ENCODE peak calls at places on chromosomes 5 and 9, in seven cellular contexts. One of them, this sample, is unnamed.
A peak's percentile ranks its signal among the peaks of the same experiment; 100 is the strongest.

GRCh38 chr5:73218552-73219171 is 45.7 kb downstream of the TMEM174 start:
- DNase-seq in HepG2: no peak
- DNase-seq in GM12878: no peak
- DNase-seq in K562: no peak
- DNase-seq in GM12892: no peak
- DNase-seq in H1: no peak
- DNase-seq in SK-N-SH: no peak
- DNase-seq in this sample: no peak

GRCh38 chr9:126796758-126797157 is 8.1 kb upstream of the ZBTB43 start:
- DNase-seq in GM12892: no peak
- DNase-seq in SK-N-SH: no peak
- DNase-seq in H1: no peak
- DNase-seq in GM12878: no peak
- DNase-seq in HepG2: peak; percentile 17
- DNase-seq in K562: no peak
- DNase-seq in this sample: no peak

GRCh38 chr9:91898451-91899433 is 51.3 kb downstream of the ROR2 start:
- DNase-seq in K562: peak; percentile 78
- DNase-seq in SK-N-SH: peak; percentile 68
- DNase-seq in HepG2: peak; percentile 9
- DNase-seq in GM12892: no peak
- DNase-seq in H1: no peak
- DNase-seq in GM12878: no peak
- DNase-seq in this sample: no peak

GRCh38 chr9:18368206-18368605 is 105.7 kb upstream of the ADAMTSL1 start:
- DNase-seq in H1: no peak
- DNase-seq in GM12878: no peak
- DNase-seq in HepG2: no peak
- DNase-seq in K562: no peak
- DNase-seq in GM12892: no peak
- DNase-seq in SK-N-SH: no peak
- DNase-seq in this sample: no peak

GRCh38 chr9:137034709-137035506 is 3.0 kb upstream of the FUT7 start:
- DNase-seq in SK-N-SH: peak; percentile 93
- DNase-seq in H1: peak; percentile 94
- DNase-seq in HepG2: peak; percentile 71
- DNase-seq in K562: peak; percentile 80
- DNase-seq in GM12878: peak; percentile 55
- DNase-seq in GM12892: peak; percentile 95
- DNase-seq in this sample: peak; percentile 97

GRCh38 chr5:79806741-79807140 is 117.1 kb downstream of the CMYA5 start:
- DNase-seq in K562: no peak
- DNase-seq in HepG2: no peak
- DNase-seq in H1: no peak
- DNase-seq in GM12892: no peak
- DNase-seq in SK-N-SH: no peak
- DNase-seq in GM12878: no peak
- DNase-seq in this sample: no peak

GRCh38 chr9:114271556-114272510 is 51.1 kb upstream of the ORM1 start:
- DNase-seq in GM12892: no peak
- DNase-seq in HepG2: peak; percentile 28
- DNase-seq in GM12878: no peak
- DNase-seq in H1: peak; percentile 80
- DNase-seq in SK-N-SH: peak; percentile 78
- DNase-seq in K562: no peak
- DNase-seq in this sample: no peak

GRCh38 chr9:26656003-26656940 is 236.3 kb downstream of the CAAP1 start:
- DNase-seq in GM12878: no peak
- DNase-seq in GM12892: no peak
- DNase-seq in SK-N-SH: peak; percentile 61
- DNase-seq in H1: peak; percentile 58
- DNase-seq in HepG2: peak; percentile 2
- DNase-seq in K562: peak; percentile 4
- DNase-seq in this sample: no peak

GRCh38 chr9:114202849-114203248 is 47.5 kb downstream of the COL27A1 start:
- DNase-seq in SK-N-SH: no peak
- DNase-seq in K562: no peak
- DNase-seq in GM12878: no peak
- DNase-seq in H1: no peak
- DNase-seq in GM12892: no peak
- DNase-seq in HepG2: no peak
- DNase-seq in this sample: no peak

GRCh38 chr9:93204470-93205043 is 20.6 kb downstream of the WNK2 start:
- DNase-seq in SK-N-SH: no peak
- DNase-seq in GM12892: no peak
- DNase-seq in HepG2: no peak
- DNase-seq in H1: no peak
- DNase-seq in GM12878: no peak
- DNase-seq in K562: no peak
- DNase-seq in this sample: no peak

GRCh38 chr9:4108708-4109444 is 191.0 kb downstream of the GLIS3 start:
- DNase-seq in SK-N-SH: no peak
- DNase-seq in K562: no peak
- DNase-seq in GM12878: no peak
- DNase-seq in H1: no peak
- DNase-seq in GM12892: no peak
- DNase-seq in HepG2: no peak
- DNase-seq in this sample: no peak

GRCh38 chr5:132466453-132467291 is 23.9 kb downstream of the IRF1 start:
- DNase-seq in SK-N-SH: no peak
- DNase-seq in HepG2: peak; percentile 61
- DNase-seq in GM12878: peak; percentile 94
- DNase-seq in H1: no peak
- DNase-seq in K562: no peak
- DNase-seq in GM12892: no peak
- DNase-seq in this sample: no peak

GRCh38 chr9:124020520-124021384 is 9.2 kb downstream of the LHX2 start:
- DNase-seq in SK-N-SH: no peak
- DNase-seq in K562: no peak
- DNase-seq in GM12892: no peak
- DNase-seq in HepG2: no peak
- DNase-seq in H1: peak; percentile 65
- DNase-seq in GM12878: no peak
- DNase-seq in this sample: no peak

GRCh38 chr5:93421498-93421897 is 159.5 kb downstream of the NR2F1-AS1 start:
- DNase-seq in HepG2: no peak
- DNase-seq in H1: peak; percentile 57
- DNase-seq in GM12878: no peak
- DNase-seq in K562: no peak
- DNase-seq in SK-N-SH: no peak
- DNase-seq in GM12892: no peak
- DNase-seq in this sample: no peak

GRCh38 chr9:137757613-137758029 is 120.0 kb upstream of the CACNA1B start:
- DNase-seq in H1: no peak
- DNase-seq in GM12892: no peak
- DNase-seq in HepG2: no peak
- DNase-seq in GM12878: peak; percentile 69
- DNase-seq in K562: no peak
- DNase-seq in SK-N-SH: no peak
- DNase-seq in this sample: no peak

GRCh38 chr9:98575379-98576346 is 133.1 kb downstream of the GABBR2 start:
- DNase-seq in K562: peak; percentile 92
- DNase-seq in GM12878: peak; percentile 86
- DNase-seq in H1: no peak
- DNase-seq in GM12892: peak; percentile 56
- DNase-seq in HepG2: no peak
- DNase-seq in SK-N-SH: no peak
- DNase-seq in this sample: peak; percentile 58

GRCh38 chr5:138033275-138033808 is 463 bp upstream of the FAM13B start:
- DNase-seq in SK-N-SH: no peak
- DNase-seq in GM12878: no peak
- DNase-seq in H1: no peak
- DNase-seq in HepG2: no peak
- DNase-seq in K562: no peak
- DNase-seq in GM12892: no peak
- DNase-seq in this sample: no peak

GRCh38 chr5:138032572-138033274 is at the start of gene FAM13B:
- DNase-seq in K562: peak; percentile 94
- DNase-seq in H1: peak; percentile 90
- DNase-seq in HepG2: peak; percentile 46
- DNase-seq in GM12878: no peak
- DNase-seq in SK-N-SH: peak; percentile 97
- DNase-seq in GM12892: peak; percentile 70
- DNase-seq in this sample: peak; percentile 63

GRCh38 chr5:138033916-138034315 is 1.0 kb upstream of the FAM13B start:
- DNase-seq in SK-N-SH: no peak
- DNase-seq in K562: no peak
- DNase-seq in H1: no peak
- DNase-seq in GM12892: no peak
- DNase-seq in GM12878: no peak
- DNase-seq in HepG2: no peak
- DNase-seq in this sample: no peak

GRCh38 chr5:138029944-138030343 is 2.9 kb downstream of the FAM13B start:
- DNase-seq in GM12878: no peak
- DNase-seq in H1: no peak
- DNase-seq in K562: no peak
- DNase-seq in SK-N-SH: no peak
- DNase-seq in HepG2: no peak
- DNase-seq in GM12892: no peak
- DNase-seq in this sample: no peak

DNA sequence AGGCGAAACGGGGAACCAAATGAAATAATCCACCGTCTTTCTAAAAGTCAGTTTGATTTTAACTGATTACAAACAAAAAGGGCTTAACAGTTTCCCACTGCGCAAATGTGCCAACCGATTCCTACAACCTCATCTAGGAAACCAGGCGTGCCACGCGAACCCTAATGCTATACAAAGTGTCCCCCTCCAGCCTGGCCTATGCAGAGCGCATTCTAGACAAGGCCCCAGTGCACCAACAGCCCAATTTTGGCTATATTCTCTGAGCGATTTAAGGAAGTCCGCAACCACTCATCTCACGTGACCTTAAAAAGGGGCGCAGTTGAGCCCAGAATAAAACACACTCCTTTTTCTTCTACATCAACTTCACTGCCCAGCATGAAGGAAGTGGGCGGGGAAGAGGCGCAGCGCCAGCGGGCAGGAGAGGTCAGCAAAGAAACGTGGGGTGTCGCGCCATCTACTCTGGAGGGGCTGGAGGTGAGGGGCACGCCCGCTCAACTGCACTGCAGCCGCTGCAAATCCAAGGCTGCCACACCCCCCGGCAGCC is 779 bp downstream of the FAM13B start:
- DNase-seq in K562: no peak
- DNase-seq in GM12892: peak; percentile 45
- DNase-seq in H1: no peak
- DNase-seq in GM12878: peak; percentile 82
- DNase-seq in SK-N-SH: no peak
- DNase-seq in HepG2: no peak
- DNase-seq in this sample: peak; percentile 43
- TF ChIP-seq TAF1 in K562: no peak
- TF ChIP-seq TAF1 in GM12892: no peak
- TF ChIP-seq TAF1 in H1: no peak
- TF ChIP-seq TAF1 in GM12878: peak; percentile 58
- TF ChIP-seq TAF1 in SK-N-SH: no peak
- TF ChIP-seq TAF1 in HepG2: no peak
- TF ChIP-seq TAF1 in this sample: peak; percentile 8

GRCh38 chr9:108885643-108886348 is 23.7 kb downstream of the ACTL7A start:
- DNase-seq in GM12878: peak; percentile 81
- DNase-seq in H1: no peak
- DNase-seq in SK-N-SH: no peak
- DNase-seq in HepG2: peak; percentile 100
- DNase-seq in GM12892: peak; percentile 34
- DNase-seq in K562: peak; percentile 48
- DNase-seq in this sample: peak; percentile 42
- TF ChIP-seq TAF1 in GM12878: no peak
- TF ChIP-seq TAF1 in H1: no peak
- TF ChIP-seq TAF1 in SK-N-SH: no peak
- TF ChIP-seq TAF1 in HepG2: peak; percentile 82
- TF ChIP-seq TAF1 in GM12892: no peak
- TF ChIP-seq TAF1 in K562: no peak
- TF ChIP-seq TAF1 in this sample: no peak

GRCh38 chr9:76519027-76519835 is 60.2 kb downstream of the GCNT1 start:
- DNase-seq in HepG2: no peak
- DNase-seq in K562: no peak
- DNase-seq in SK-N-SH: no peak
- DNase-seq in H1: no peak
- DNase-seq in GM12878: no peak
- DNase-seq in GM12892: no peak
- DNase-seq in this sample: no peak

GRCh38 chr9:76516871-76517270 is 57.9 kb downstream of the GCNT1 start:
- DNase-seq in SK-N-SH: no peak
- DNase-seq in K562: no peak
- DNase-seq in H1: no peak
- DNase-seq in GM12878: no peak
- DNase-seq in HepG2: no peak
- DNase-seq in GM12892: no peak
- DNase-seq in this sample: no peak

GRCh38 chr9:76521906-76522305 is 62.9 kb downstream of the GCNT1 start:
- DNase-seq in HepG2: no peak
- DNase-seq in H1: no peak
- DNase-seq in GM12878: no peak
- DNase-seq in K562: no peak
- DNase-seq in GM12892: no peak
- DNase-seq in SK-N-SH: no peak
- DNase-seq in this sample: no peak

GRCh38 chr9:76525196-76525595 is 66.2 kb downstream of the GCNT1 start:
- DNase-seq in H1: no peak
- DNase-seq in SK-N-SH: no peak
- DNase-seq in K562: no peak
- DNase-seq in GM12892: no peak
- DNase-seq in GM12878: no peak
- DNase-seq in HepG2: no peak
- DNase-seq in this sample: no peak

DNA sequence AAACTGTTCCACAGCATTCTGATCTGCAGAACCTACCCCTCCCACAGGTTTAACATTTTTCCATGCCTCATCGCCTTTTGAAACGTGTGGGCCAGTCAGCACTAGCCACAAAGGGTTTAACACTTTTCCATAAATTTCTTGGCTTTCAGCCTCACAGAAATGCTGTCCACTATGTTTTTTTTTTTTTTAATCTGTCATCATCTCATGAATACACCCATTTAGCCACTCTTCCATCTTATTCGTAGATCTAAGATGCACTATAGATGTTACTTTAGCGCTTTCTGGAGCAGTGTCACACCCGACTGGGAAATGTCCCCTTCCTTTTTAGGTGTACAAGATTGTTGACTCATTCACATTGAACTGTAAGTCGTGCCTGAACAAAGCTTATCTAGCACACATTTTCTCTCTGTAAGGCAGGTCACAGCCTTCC is 62.3 kb downstream of the GCNT1 start:
- DNase-seq in GM12892: no peak
- DNase-seq in SK-N-SH: no peak
- DNase-seq in H1: no peak
- DNase-seq in K562: no peak
- DNase-seq in GM12878: no peak
- DNase-seq in HepG2: no peak
- DNase-seq in this sample: no peak
- TF ChIP-seq TAF1 in GM12892: no peak
- TF ChIP-seq TAF1 in SK-N-SH: no peak
- TF ChIP-seq TAF1 in H1: no peak
- TF ChIP-seq TAF1 in K562: no peak
- TF ChIP-seq TAF1 in GM12878: no peak
- TF ChIP-seq TAF1 in HepG2: no peak
- TF ChIP-seq TAF1 in this sample: no peak

DNA sequence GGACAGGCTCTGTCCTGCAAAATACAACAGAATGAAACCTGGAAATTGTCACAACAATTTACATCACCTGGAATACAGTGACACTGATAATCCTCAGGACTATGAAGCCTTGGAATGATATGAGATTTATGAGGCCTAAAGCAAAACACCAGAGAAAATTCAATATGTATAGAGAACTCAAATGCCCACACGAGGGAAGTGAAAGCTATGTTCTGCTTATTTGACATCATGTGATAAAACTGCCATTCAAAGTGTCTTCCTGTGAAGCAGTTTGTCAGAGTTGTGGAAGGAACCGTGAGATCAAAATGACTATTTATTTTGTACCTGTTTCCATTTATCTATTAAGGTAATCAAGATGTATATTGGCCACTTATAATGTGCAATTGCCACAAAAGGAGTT is 190.3 kb downstream of the PARP8 start:
- DNase-seq in GM12892: no peak
- DNase-seq in HepG2: no peak
- DNase-seq in SK-N-SH: no peak
- DNase-seq in K562: no peak
- DNase-seq in GM12878: peak; percentile 20
- DNase-seq in H1: no peak
- DNase-seq in this sample: no peak
- TF ChIP-seq TAF1 in GM12892: no peak
- TF ChIP-seq TAF1 in HepG2: no peak
- TF ChIP-seq TAF1 in SK-N-SH: no peak
- TF ChIP-seq TAF1 in K562: no peak
- TF ChIP-seq TAF1 in GM12878: no peak
- TF ChIP-seq TAF1 in H1: no peak
- TF ChIP-seq TAF1 in this sample: no peak